ENCODE peak calls at places on chromosomes 4 and X, in eight cellular contexts. I is choroid plexus epithelial cell; T is AG09319; Z is stimulated activated CD4-positive, alpha-beta T cell treated with anti-CD3 and anti-CD28 coated beads, Interleukin-15, amount 100 ng/mL, for 1 hour; H is amygdala; Y is transverse colon; P is T-helper 9 cell; F is B cell. C is an unnamed sample.

GRCh38 chrX:130083107-130083490 is 27.2 kb downstream of the ELF4 start:
- DNase-seq in I (no peak), T (no peak), Z (no peak), H (no peak), Y (no peak), P (no peak), F (no peak), C (no peak)

GRCh38 chrX:14095702-14096101 is 66.0 kb upstream of the GEMIN8 start:
- DNase-seq in I (peak), T (peak), Z (peak), H (no peak), Y (peak), P (peak), F (peak), C (peak)

GRCh38 chr4:140637836-140638235 is 69.1 kb upstream of the UCP1 start:
- DNase-seq in I (peak), T (no peak), Z (no peak), H (no peak), Y (peak), P (no peak), F (peak), C (no peak)

GRCh38 chrX:10634681-10635161 is 14.3 kb upstream of the MID1 start:
- DNase-seq in I (peak), T (no peak), Z (no peak), H (no peak), Y (no peak), P (no peak), F (no peak), C (no peak)

GRCh38 chr4:174503079-174503724 is 19.1 kb downstream of the HPGD start:
- DNase-seq in I (no peak), T (no peak), Z (no peak), H (no peak), Y (peak), P (no peak), F (no peak), C (no peak)

GRCh38 chr4:136805582-136805981 is 726.7 kb downstream of the PCDH18 start:
- DNase-seq in I (no peak), T (no peak), Z (no peak), H (no peak), Y (no peak), P (no peak), F (no peak), C (no peak)

GRCh38 chrX:111447298-111447697 is 35.3 kb upstream of the DCX start:
- DNase-seq in I (peak), T (no peak), Z (no peak), H (no peak), Y (no peak), P (no peak), F (no peak), C (no peak)

GRCh38 chrX:81202413-81202794 is 502 bp downstream of the SH3BGRL start:
- DNase-seq in I (peak), T (no peak), Z (no peak), H (no peak), Y (no peak), P (no peak), F (no peak), C (no peak)

GRCh38 chr4:25223770-25224375 is 10.0 kb upstream of the PI4K2B start:
- DNase-seq in I (peak), T (no peak), Z (no peak), H (no peak), Y (no peak), P (no peak), F (no peak), C (no peak)

GRCh38 chr4:73343432-73343831 is 60.7 kb upstream of the ALB start:
- DNase-seq in I (no peak), T (no peak), Z (no peak), H (no peak), Y (no peak), P (no peak), F (no peak), C (no peak)

GRCh38 chr4:3786196-3786869 is 20.1 kb downstream of the ADRA2C start:
- DNase-seq in I (no peak), T (no peak), Z (no peak), H (peak), Y (peak), P (no peak), F (no peak), C (no peak)

GRCh38 chrX:73214366-73215094 is at the start of gene NAP1L2:
- DNase-seq in I (peak), T (no peak), Z (no peak), H (peak), Y (peak), P (no peak), F (no peak), C (peak)

GRCh38 chr4:65302145-65302544 is 368.1 kb downstream of the EPHA5 start:
- DNase-seq in I (no peak), T (no peak), Z (no peak), H (no peak), Y (no peak), P (no peak), F (no peak), C (no peak)

GRCh38 chr4:153024466-153024865 is 88.3 kb downstream of the FHDC1 start:
- DNase-seq in I (no peak), T (no peak), Z (no peak), H (no peak), Y (no peak), P (no peak), F (no peak), C (no peak)